ENCODE peak calls at places on chromosomes 4 and X, in ten cellular contexts. A is NCI-H2081; Q is HL-60; Y is GM12878; S is GM10248; I is ovary; Z is stimulated activated CD8-positive, alpha-beta memory T cell treated with anti-CD3 and anti-CD28 coated beads, Interleukin-15, amount 100 ng/mL, for 24 hours; N is effector memory CD8-positive, alpha-beta T cell; H is mesendoderm; V is stomach. E is an unnamed sample.

GRCh38 chr4:5146248-5146647 is 95.0 kb downstream of the STK32B start:
- DNase-seq in Z (no peak), V (no peak), H (no peak), N (no peak), Y (no peak), I (no peak), S (no peak), Q (no peak), A (no peak), E (peak; percentile 26)

GRCh38 chr4:145440292-145441007 is 41.2 kb upstream of the SMAD1 start:
- DNase-seq in Q (no peak), S (no peak), H (no peak), V (no peak), N (no peak), Y (no peak), A (no peak), Z (no peak), I (no peak), E (no peak)

GRCh38 chr4:18366762-18367358 is 345.3 kb upstream of the LCORL start:
- DNase-seq in Q (peak; percentile 1), Z (no peak), V (no peak), H (peak; percentile 47), S (no peak), N (no peak), Y (peak; percentile 7), I (no peak), A (peak; percentile 65), E (peak; percentile 49)

GRCh38 chr4:159358226-159358625 is 255.3 kb downstream of the RAPGEF2 start:
- DNase-seq in Y (no peak), I (no peak), V (no peak), N (no peak), H (no peak), Q (no peak), A (no peak), Z (no peak), S (no peak), E (no peak)

GRCh38 chr4:1463088-1463926 is 57.1 kb upstream of the NKX1-1 start:
- DNase-seq in N (no peak), Y (no peak), H (no peak), A (no peak), Q (peak; percentile 14), V (peak; percentile 17), Z (no peak), S (no peak), I (peak; percentile 30), E (no peak)

GRCh38 chr4:52588097-52588496 is 71.0 kb downstream of the USP46 start:
- DNase-seq in I (no peak), S (peak; percentile 43), Y (no peak), A (peak; percentile 8), Z (no peak), N (no peak), V (no peak), Q (no peak), H (peak; percentile 76), E (peak; percentile 88)

GRCh38 chrX:68936608-68937007 is 107.8 kb downstream of the EFNB1 start:
- DNase-seq in A (no peak), Y (no peak), I (no peak), H (no peak), S (no peak), Q (no peak), V (peak; percentile 22), N (no peak), Z (no peak), E (no peak)

GRCh38 chr4:1402516-1403101 is 3.6 kb downstream of the NKX1-1 start:
- DNase-seq in Y (no peak), N (no peak), Q (no peak), I (no peak), Z (no peak), S (no peak), H (no peak), V (peak; percentile 17), A (no peak), E (peak; percentile 55)

GRCh38 chrX:13110427-13111324 is 66.3 kb upstream of the FAM9C start:
- DNase-seq in Z (no peak), N (no peak), V (no peak), Y (no peak), A (peak; percentile 43), I (no peak), H (peak; percentile 50), S (no peak), Q (no peak), E (no peak)

GRCh38 chrX:103716967-103717366 is 6.3 kb downstream of the TMEM31 start:
- DNase-seq in Q (no peak), S (no peak), Z (no peak), Y (no peak), A (peak; percentile 77), I (peak; percentile 19), N (no peak), H (no peak), V (no peak), E (no peak)

GRCh38 chr4:7358100-7358735 is 76.5 kb downstream of the PSAPL1 start:
- DNase-seq in H (peak; percentile 36), A (no peak), N (no peak), Z (no peak), I (peak; percentile 56), V (peak; percentile 31), Y (no peak), Q (no peak), S (no peak), E (no peak)

GRCh38 chr4:47774078-47774477 is 63.8 kb downstream of the CORIN start:
- DNase-seq in Y (no peak), I (no peak), S (no peak), V (no peak), N (no peak), Z (no peak), H (no peak), A (no peak), Q (no peak), E (peak; percentile 58)

GRCh38 chr4:144820115-144820514 is 174.2 kb downstream of the HHIP start:
- DNase-seq in A (no peak), Z (no peak), S (no peak), N (no peak), V (no peak), I (no peak), Q (no peak), Y (no peak), H (peak; percentile 5), E (no peak)

GRCh38 chrX:30653415-30654131 is at the start of gene GK:
- DNase-seq in N (peak; percentile 3), Q (no peak), S (peak; percentile 16), V (no peak), A (no peak), I (no peak), Y (no peak), Z (no peak), H (no peak), E (peak; percentile 54)

GRCh38 chr4:1501754-1502500 is 95.7 kb upstream of the NKX1-1 start:
- DNase-seq in A (peak; percentile 17), V (no peak), Q (no peak), S (no peak), I (no peak), Y (no peak), Z (no peak), N (no peak), H (no peak), E (peak; percentile 14)

GRCh38 chr4:110970642-110971041 is 347.8 kb upstream of the PITX2 start:
- DNase-seq in S (peak; percentile 20), Y (no peak), Q (no peak), H (peak; percentile 92), V (peak; percentile 26), I (no peak), N (no peak), A (peak; percentile 28), Z (no peak), E (peak; percentile 94)

GRCh38 chrX:6558979-6559378 is 24.1 kb upstream of the VCX3A start:
- DNase-seq in S (no peak), I (no peak), Z (no peak), V (no peak), H (no peak), A (no peak), N (no peak), Y (no peak), Q (no peak), E (no peak)

GRCh38 chr4:27248829-27249228 is 388.2 kb downstream of the STIM2 start:
- DNase-seq in Q (no peak), S (no peak), H (no peak), Y (no peak), I (no peak), A (no peak), V (no peak), N (no peak), Z (no peak), E (no peak)

GRCh38 chr4:76305033-76305687 is 1.4 kb upstream of the STBD1 start:
- DNase-seq in V (no peak), A (no peak), H (no peak), I (no peak), Y (no peak), Q (no peak), N (no peak), S (no peak), Z (no peak), E (no peak)

GRCh38 chrX:25872786-25873185 is 265.4 kb upstream of the MAGEB18 start:
- DNase-seq in Y (no peak), S (no peak), V (no peak), N (no peak), I (no peak), H (no peak), Q (no peak), A (no peak), Z (no peak), E (no peak)

GRCh38 chr4:55173580-55173979 is 48.2 kb upstream of the KDR start:
- DNase-seq in S (no peak), Z (no peak), H (no peak), A (no peak), Y (no peak), I (no peak), V (no peak), N (no peak), Q (no peak), E (no peak)

GRCh38 chr4:82797048-82797590 is 1.5 kb downstream of the SCD5 start:
- DNase-seq in H (no peak), I (no peak), Y (no peak), A (no peak), N (no peak), S (no peak), Z (no peak), V (no peak), Q (no peak), E (no peak)

E was measured in endodermal cell.